ENCODE peak calls at places on chromosomes 11 and 22, in eight cellular contexts. One of them, this sample, is unnamed.

GRCh38 chr22:49590851-49591445 is 236.7 kb downstream of the BRD1 start:
- DNase-seq in fibroblast of lung: no peak
- DNase-seq in Caco-2: peak; percentile 8
- DNase-seq in pancreas: no peak
- DNase-seq in neural progenitor cell: no peak
- DNase-seq in BE2C: no peak
- DNase-seq in Peyer's patch: peak; percentile 28
- DNase-seq in IMR-90: no peak
- DNase-seq in this sample: no peak

GRCh38 chr11:17921620-17922473 is 91.0 kb downstream of the SERGEF start:
- DNase-seq in fibroblast of lung: peak; percentile 15
- DNase-seq in Caco-2: no peak
- DNase-seq in pancreas: no peak
- DNase-seq in neural progenitor cell: no peak
- DNase-seq in BE2C: no peak
- DNase-seq in Peyer's patch: no peak
- DNase-seq in IMR-90: peak; percentile 36
- DNase-seq in this sample: peak; percentile 61

GRCh38 chr11:121104223-121104831 is 3.3 kb downstream of the TECTA start:
- DNase-seq in fibroblast of lung: no peak
- DNase-seq in Caco-2: no peak
- DNase-seq in pancreas: no peak
- DNase-seq in neural progenitor cell: no peak
- DNase-seq in BE2C: no peak
- DNase-seq in Peyer's patch: no peak
- DNase-seq in IMR-90: no peak
- DNase-seq in this sample: no peak

GRCh38 chr11:85779956-85780640 is 30.8 kb downstream of the SYTL2 start:
- DNase-seq in fibroblast of lung: no peak
- DNase-seq in Caco-2: peak; percentile 89
- DNase-seq in pancreas: no peak
- DNase-seq in neural progenitor cell: peak; percentile 32
- DNase-seq in BE2C: no peak
- DNase-seq in Peyer's patch: no peak
- DNase-seq in IMR-90: peak; percentile 61
- DNase-seq in this sample: no peak

GRCh38 chr22:33095661-33096060 is 37.5 kb upstream of the SYN3 start:
- DNase-seq in fibroblast of lung: no peak
- DNase-seq in Caco-2: no peak
- DNase-seq in pancreas: no peak
- DNase-seq in neural progenitor cell: no peak
- DNase-seq in BE2C: no peak
- DNase-seq in Peyer's patch: no peak
- DNase-seq in IMR-90: no peak
- DNase-seq in this sample: no peak

GRCh38 chr11:69487849-69488542 is 6.5 kb downstream of the LINC01488 start:
- DNase-seq in fibroblast of lung: no peak
- DNase-seq in Caco-2: no peak
- DNase-seq in pancreas: no peak
- DNase-seq in neural progenitor cell: no peak
- DNase-seq in BE2C: no peak
- DNase-seq in Peyer's patch: no peak
- DNase-seq in IMR-90: no peak
- DNase-seq in this sample: no peak

GRCh38 chr11:86869966-86870570 is 69.7 kb downstream of the PRSS23 start:
- DNase-seq in fibroblast of lung: peak; percentile 47
- DNase-seq in Caco-2: peak; percentile 72
- DNase-seq in pancreas: peak; percentile 55
- DNase-seq in neural progenitor cell: peak; percentile 79
- DNase-seq in BE2C: peak; percentile 58
- DNase-seq in Peyer's patch: peak; percentile 76
- DNase-seq in IMR-90: peak; percentile 63
- DNase-seq in this sample: peak; percentile 81

GRCh38 chr11:75155570-75156422 is 4.9 kb downstream of the SLCO2B1 start:
- DNase-seq in fibroblast of lung: no peak
- DNase-seq in Caco-2: peak; percentile 99
- DNase-seq in pancreas: no peak
- DNase-seq in neural progenitor cell: no peak
- DNase-seq in BE2C: peak; percentile 30
- DNase-seq in Peyer's patch: peak; percentile 57
- DNase-seq in IMR-90: no peak
- DNase-seq in this sample: no peak

GRCh38 chr11:118892515-118892914 is 8.8 kb downstream of the CXCR5 start:
- DNase-seq in fibroblast of lung: no peak
- DNase-seq in Caco-2: peak; percentile 42
- DNase-seq in pancreas: peak; percentile 74
- DNase-seq in neural progenitor cell: no peak
- DNase-seq in BE2C: no peak
- DNase-seq in Peyer's patch: peak; percentile 90
- DNase-seq in IMR-90: no peak
- DNase-seq in this sample: no peak

GRCh38 chr11:84564180-84564866 is 1062.8 kb downstream of the DLG2 start:
- DNase-seq in fibroblast of lung: peak; percentile 29
- DNase-seq in Caco-2: peak; percentile 75
- DNase-seq in pancreas: peak; percentile 73
- DNase-seq in neural progenitor cell: peak; percentile 24
- DNase-seq in BE2C: peak; percentile 48
- DNase-seq in Peyer's patch: peak; percentile 74
- DNase-seq in IMR-90: peak; percentile 44
- DNase-seq in this sample: no peak

GRCh38 chr22:23501708-23502107 is 78.4 kb downstream of the IGLL1 start:
- DNase-seq in fibroblast of lung: no peak
- DNase-seq in Caco-2: no peak
- DNase-seq in pancreas: no peak
- DNase-seq in neural progenitor cell: no peak
- DNase-seq in BE2C: no peak
- DNase-seq in Peyer's patch: peak; percentile 19
- DNase-seq in IMR-90: no peak
- DNase-seq in this sample: no peak

GRCh38 chr11:66852466-66853241 is 4.2 kb upstream of the LRFN4 start:
- DNase-seq in fibroblast of lung: no peak
- DNase-seq in Caco-2: peak; percentile 43
- DNase-seq in pancreas: no peak
- DNase-seq in neural progenitor cell: no peak
- DNase-seq in BE2C: no peak
- DNase-seq in Peyer's patch: no peak
- DNase-seq in IMR-90: no peak
- DNase-seq in this sample: no peak

GRCh38 chr11:92396133-92396532 is 171.5 kb downstream of the FAT3 start:
- DNase-seq in fibroblast of lung: no peak
- DNase-seq in Caco-2: no peak
- DNase-seq in pancreas: no peak
- DNase-seq in neural progenitor cell: no peak
- DNase-seq in BE2C: no peak
- DNase-seq in Peyer's patch: no peak
- DNase-seq in IMR-90: no peak
- DNase-seq in this sample: no peak

GRCh38 chr11:116950210-116950609 is 112.8 kb upstream of the APOA1 start:
- DNase-seq in fibroblast of lung: no peak
- DNase-seq in Caco-2: no peak
- DNase-seq in pancreas: no peak
- DNase-seq in neural progenitor cell: no peak
- DNase-seq in BE2C: no peak
- DNase-seq in Peyer's patch: no peak
- DNase-seq in IMR-90: no peak
- DNase-seq in this sample: no peak

GRCh38 chr11:87219266-87219665 is 181.5 kb downstream of the TMEM135 start:
- DNase-seq in fibroblast of lung: peak; percentile 15
- DNase-seq in Caco-2: no peak
- DNase-seq in pancreas: no peak
- DNase-seq in neural progenitor cell: peak; percentile 5
- DNase-seq in BE2C: no peak
- DNase-seq in Peyer's patch: no peak
- DNase-seq in IMR-90: no peak
- DNase-seq in this sample: no peak

GRCh38 chr11:118930152-118930712 is 4.5 kb upstream of the BCL9L start:
- DNase-seq in fibroblast of lung: peak; percentile 59
- DNase-seq in Caco-2: peak; percentile 100
- DNase-seq in pancreas: peak; percentile 96
- DNase-seq in neural progenitor cell: peak; percentile 86
- DNase-seq in BE2C: peak; percentile 75
- DNase-seq in Peyer's patch: peak; percentile 97
- DNase-seq in IMR-90: peak; percentile 63
- DNase-seq in this sample: peak; percentile 89

GRCh38 chr11:85599083-85599482 is 28.1 kb downstream of the DLG2 start:
- DNase-seq in fibroblast of lung: no peak
- DNase-seq in Caco-2: no peak
- DNase-seq in pancreas: no peak
- DNase-seq in neural progenitor cell: no peak
- DNase-seq in BE2C: no peak
- DNase-seq in Peyer's patch: no peak
- DNase-seq in IMR-90: no peak
- DNase-seq in this sample: no peak

GRCh38 chr11:27563201-27563600 is 56.6 kb upstream of the LIN7C start:
- DNase-seq in fibroblast of lung: peak; percentile 82
- DNase-seq in Caco-2: no peak
- DNase-seq in pancreas: no peak
- DNase-seq in neural progenitor cell: no peak
- DNase-seq in BE2C: no peak
- DNase-seq in Peyer's patch: no peak
- DNase-seq in IMR-90: peak; percentile 78
- DNase-seq in this sample: no peak

GRCh38 chr11:102430158-102430836 is 22.3 kb downstream of the TMEM123 start:
- DNase-seq in fibroblast of lung: peak; percentile 57
- DNase-seq in Caco-2: no peak
- DNase-seq in pancreas: no peak
- DNase-seq in neural progenitor cell: no peak
- DNase-seq in BE2C: no peak
- DNase-seq in Peyer's patch: no peak
- DNase-seq in IMR-90: peak; percentile 70
- DNase-seq in this sample: no peak

GRCh38 chr11:124114942-124115781 is at the start of gene VWA5A:
- DNase-seq in fibroblast of lung: peak; percentile 91
- DNase-seq in Caco-2: peak; percentile 81
- DNase-seq in pancreas: peak; percentile 88
- DNase-seq in neural progenitor cell: peak; percentile 76
- DNase-seq in BE2C: peak; percentile 76
- DNase-seq in Peyer's patch: peak; percentile 93
- DNase-seq in IMR-90: peak; percentile 86
- DNase-seq in this sample: peak; percentile 85

DNA sequence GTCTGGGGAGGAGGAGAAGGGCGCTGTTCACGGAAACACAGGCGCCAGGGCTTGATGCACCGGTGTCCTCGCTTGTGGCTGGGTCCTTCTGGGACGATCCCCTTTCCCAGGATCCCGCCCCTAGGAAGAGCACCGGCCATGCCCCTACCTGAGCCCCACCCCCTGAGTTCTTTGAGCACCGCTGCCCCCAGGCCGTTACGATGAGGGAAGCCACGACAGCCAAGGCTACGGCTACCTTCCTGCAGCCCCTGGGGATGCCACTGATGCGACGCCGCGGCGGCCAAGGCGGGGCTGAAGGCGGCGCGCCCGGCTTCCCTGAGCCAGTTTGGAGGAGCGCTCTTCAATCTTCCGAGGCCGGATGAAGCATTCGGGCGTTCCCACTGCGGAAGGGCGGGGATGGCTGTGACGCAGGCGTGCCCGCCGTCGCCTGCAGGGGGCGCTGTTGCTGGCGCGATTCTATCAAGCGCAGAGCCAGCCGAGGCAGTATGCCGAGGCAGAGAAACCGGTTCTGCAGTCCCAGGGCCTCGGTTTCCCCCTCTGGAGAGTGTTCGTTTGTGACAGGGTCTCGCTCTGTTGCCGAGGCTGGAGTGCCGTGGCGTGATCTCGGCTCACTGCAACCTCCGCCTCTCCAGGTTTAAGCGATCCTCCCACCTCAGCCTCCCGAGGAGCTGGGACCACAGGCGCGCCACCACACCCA is 9.7 kb upstream of the NEFH start:
- DNase-seq in fibroblast of lung: peak; percentile 20
- DNase-seq in Caco-2: peak; percentile 65
- DNase-seq in pancreas: peak; percentile 71
- DNase-seq in neural progenitor cell: peak; percentile 94
- DNase-seq in BE2C: no peak
- DNase-seq in Peyer's patch: peak; percentile 83
- DNase-seq in IMR-90: peak; percentile 24
- DNase-seq in this sample: peak; percentile 68
- H3K27me3 ChIP-seq in fibroblast of lung: peaks cover 9% of the 10 kb centered on the region
- H3K27me3 ChIP-seq in Caco-2: no peaks in the 10 kb centered on the region
- H3K27me3 ChIP-seq in pancreas: no peaks in the 10 kb centered on the region
- H3K27me3 ChIP-seq in neural progenitor cell: peaks cover 53% of the 10 kb centered on the region
- H3K27me3 ChIP-seq in BE2C: no peaks in the 10 kb centered on the region
- H3K27me3 ChIP-seq in Peyer's patch: no peaks in the 10 kb centered on the region
- H3K27me3 ChIP-seq in IMR-90: peaks cover 44% of the 10 kb centered on the region
- H3K27me3 ChIP-seq in this sample: peaks cover 9% of the 10 kb centered on the region

GRCh38 chr22:29482726-29483125 is 2.7 kb downstream of the NEFH start:
- DNase-seq in fibroblast of lung: no peak
- DNase-seq in Caco-2: no peak
- DNase-seq in pancreas: no peak
- DNase-seq in neural progenitor cell: no peak
- DNase-seq in BE2C: no peak
- DNase-seq in Peyer's patch: no peak
- DNase-seq in IMR-90: no peak
- DNase-seq in this sample: no peak
- H3K27me3 ChIP-seq in fibroblast of lung: peaks cover 38% of the 10 kb centered on the region
- H3K27me3 ChIP-seq in Caco-2: no peaks in the 10 kb centered on the region
- H3K27me3 ChIP-seq in pancreas: peaks cover 7% of the 10 kb centered on the region
- H3K27me3 ChIP-seq in neural progenitor cell: peaks cover 53% of the 10 kb centered on the region
- H3K27me3 ChIP-seq in BE2C: peaks cover 22% of the 10 kb centered on the region
- H3K27me3 ChIP-seq in Peyer's patch: no peaks in the 10 kb centered on the region
- H3K27me3 ChIP-seq in IMR-90: peaks cover 45% of the 10 kb centered on the region
- H3K27me3 ChIP-seq in this sample: peaks cover 24% of the 10 kb centered on the region

DNA sequence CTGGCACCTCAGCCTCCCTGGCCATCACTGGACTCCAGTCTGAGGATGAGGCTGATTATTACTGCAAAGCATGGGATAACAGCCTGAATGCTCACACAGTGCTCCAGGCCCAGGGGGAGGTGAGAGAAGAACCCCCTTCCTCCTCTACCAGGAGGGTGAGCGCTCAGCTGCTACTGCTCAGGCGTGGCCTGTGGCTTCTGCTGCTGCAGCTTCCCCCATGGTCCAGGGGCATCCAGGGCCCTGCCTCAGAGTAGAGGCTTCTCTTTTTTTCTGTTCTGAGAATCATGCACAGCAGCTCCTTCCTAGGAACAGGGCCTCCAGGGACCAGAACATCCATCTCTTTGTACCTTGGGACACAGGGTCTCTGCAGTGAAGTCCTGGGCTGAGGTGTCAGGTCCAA is 83.1 kb downstream of the VPREB1 start:
- DNase-seq in fibroblast of lung: no peak
- DNase-seq in Caco-2: no peak
- DNase-seq in pancreas: no peak
- DNase-seq in neural progenitor cell: no peak
- DNase-seq in BE2C: no peak
- DNase-seq in Peyer's patch: no peak
- DNase-seq in IMR-90: no peak
- DNase-seq in this sample: no peak
- H3K27me3 ChIP-seq in fibroblast of lung: peaks cover 5% of the 10 kb centered on the region
- H3K27me3 ChIP-seq in Caco-2: no peaks in the 10 kb centered on the region
- H3K27me3 ChIP-seq in pancreas: peaks cover 10% of the 10 kb centered on the region
- H3K27me3 ChIP-seq in neural progenitor cell: peaks cover 85% of the 10 kb centered on the region
- H3K27me3 ChIP-seq in BE2C: peaks cover 34% of the 10 kb centered on the region
- H3K27me3 ChIP-seq in Peyer's patch: no peaks in the 10 kb centered on the region
- H3K27me3 ChIP-seq in IMR-90: peaks cover 5% of the 10 kb centered on the region
- H3K27me3 ChIP-seq in this sample: no peaks in the 10 kb centered on the region

DNA sequence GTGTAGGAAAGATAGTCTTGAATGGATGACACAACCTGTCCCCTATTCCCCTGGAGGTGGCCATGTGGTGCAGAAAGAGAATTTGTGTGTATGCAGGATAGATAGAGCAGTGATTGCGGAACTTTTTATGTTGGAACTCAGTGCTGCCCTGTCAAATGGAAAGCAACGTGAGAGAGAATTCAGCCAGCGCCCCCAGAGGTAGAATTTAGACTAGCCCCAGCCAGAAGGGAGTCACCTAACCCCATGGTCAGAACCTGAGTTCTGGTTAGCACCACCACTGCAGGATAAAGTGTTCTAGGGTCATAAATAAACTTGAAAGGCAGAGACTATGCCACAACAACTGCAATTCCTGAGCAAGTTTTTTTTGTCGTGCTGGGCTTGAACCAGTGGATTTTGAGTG is 152.9 kb upstream of the GRIA4 start:
- DNase-seq in fibroblast of lung: no peak
- DNase-seq in Caco-2: no peak
- DNase-seq in pancreas: no peak
- DNase-seq in neural progenitor cell: peak; percentile 8
- DNase-seq in BE2C: no peak
- DNase-seq in Peyer's patch: no peak
- DNase-seq in IMR-90: no peak
- DNase-seq in this sample: no peak
- H3K27me3 ChIP-seq in fibroblast of lung: no peaks in the 10 kb centered on the region
- H3K27me3 ChIP-seq in Caco-2: no peaks in the 10 kb centered on the region
- H3K27me3 ChIP-seq in pancreas: no peaks in the 10 kb centered on the region
- H3K27me3 ChIP-seq in neural progenitor cell: no peaks in the 10 kb centered on the region
- H3K27me3 ChIP-seq in BE2C: no peaks in the 10 kb centered on the region
- H3K27me3 ChIP-seq in Peyer's patch: no peaks in the 10 kb centered on the region
- H3K27me3 ChIP-seq in IMR-90: no peaks in the 10 kb centered on the region
- H3K27me3 ChIP-seq in this sample: no peaks in the 10 kb centered on the region